ENCODE peak calls at places on chromosomes 13 and 19, in seven cellular contexts. One of them, this sample, is unnamed.

GRCh38 chr13:79196366-79196765 is 209.7 kb downstream of the RBM26 start:
- DNase-seq in cardiac muscle cell: no peak
- DNase-seq in central memory CD4-positive, alpha-beta T cell: no peak
- DNase-seq in iris pigment epithelial cell: no peak
- DNase-seq in T-helper 9 cell: no peak
- DNase-seq in mesendoderm: no peak
- DNase-seq in colonic mucosa: no peak
- DNase-seq in this sample: no peak

GRCh38 chr19:21590868-21591267 is 85.5 kb downstream of the ZNF429 start:
- DNase-seq in T-helper 9 cell: no peak
- DNase-seq in iris pigment epithelial cell: no peak
- DNase-seq in central memory CD4-positive, alpha-beta T cell: no peak
- DNase-seq in colonic mucosa: no peak
- DNase-seq in cardiac muscle cell: peak; percentile 73
- DNase-seq in mesendoderm: no peak
- DNase-seq in this sample: no peak

GRCh38 chr13:59374720-59375119 is 789.0 kb downstream of the DIAPH3 start:
- DNase-seq in central memory CD4-positive, alpha-beta T cell: no peak
- DNase-seq in T-helper 9 cell: no peak
- DNase-seq in iris pigment epithelial cell: no peak
- DNase-seq in colonic mucosa: no peak
- DNase-seq in cardiac muscle cell: peak; percentile 32
- DNase-seq in mesendoderm: peak; percentile 48
- DNase-seq in this sample: no peak

GRCh38 chr13:44770951-44771350 is 194.8 kb upstream of the TSC22D1 start:
- DNase-seq in cardiac muscle cell: no peak
- DNase-seq in iris pigment epithelial cell: no peak
- DNase-seq in mesendoderm: no peak
- DNase-seq in T-helper 9 cell: no peak
- DNase-seq in central memory CD4-positive, alpha-beta T cell: no peak
- DNase-seq in colonic mucosa: no peak
- DNase-seq in this sample: no peak

GRCh38 chr19:35031072-35031881 is 1.0 kb downstream of the SCN1B start:
- DNase-seq in central memory CD4-positive, alpha-beta T cell: no peak
- DNase-seq in cardiac muscle cell: peak; percentile 59
- DNase-seq in T-helper 9 cell: no peak
- DNase-seq in colonic mucosa: no peak
- DNase-seq in iris pigment epithelial cell: peak; percentile 33
- DNase-seq in mesendoderm: peak; percentile 89
- DNase-seq in this sample: no peak

GRCh38 chr19:36605839-36606478 is 846 bp downstream of the ZNF382 start:
- DNase-seq in central memory CD4-positive, alpha-beta T cell: no peak
- DNase-seq in iris pigment epithelial cell: peak; percentile 31
- DNase-seq in mesendoderm: no peak
- DNase-seq in cardiac muscle cell: no peak
- DNase-seq in T-helper 9 cell: no peak
- DNase-seq in colonic mucosa: no peak
- DNase-seq in this sample: no peak

GRCh38 chr19:48113190-48113917 is 2.7 kb upstream of the PLA2G4C start:
- DNase-seq in iris pigment epithelial cell: peak; percentile 28
- DNase-seq in mesendoderm: no peak
- DNase-seq in central memory CD4-positive, alpha-beta T cell: no peak
- DNase-seq in T-helper 9 cell: no peak
- DNase-seq in cardiac muscle cell: no peak
- DNase-seq in colonic mucosa: no peak
- DNase-seq in this sample: no peak

GRCh38 chr13:113374511-113375175 is 10.7 kb upstream of the GRTP1 start:
- DNase-seq in colonic mucosa: no peak
- DNase-seq in cardiac muscle cell: no peak
- DNase-seq in mesendoderm: no peak
- DNase-seq in iris pigment epithelial cell: no peak
- DNase-seq in T-helper 9 cell: no peak
- DNase-seq in central memory CD4-positive, alpha-beta T cell: no peak
- DNase-seq in this sample: no peak

GRCh38 chr13:99361197-99361596 is 54.0 kb upstream of the GPR183 start:
- DNase-seq in mesendoderm: no peak
- DNase-seq in iris pigment epithelial cell: peak; percentile 45
- DNase-seq in central memory CD4-positive, alpha-beta T cell: peak; percentile 67
- DNase-seq in colonic mucosa: no peak
- DNase-seq in cardiac muscle cell: no peak
- DNase-seq in T-helper 9 cell: no peak
- DNase-seq in this sample: no peak

GRCh38 chr13:79987323-79987722 is 353.6 kb downstream of the SPRY2 start:
- DNase-seq in cardiac muscle cell: no peak
- DNase-seq in iris pigment epithelial cell: no peak
- DNase-seq in T-helper 9 cell: no peak
- DNase-seq in mesendoderm: no peak
- DNase-seq in colonic mucosa: no peak
- DNase-seq in central memory CD4-positive, alpha-beta T cell: no peak
- DNase-seq in this sample: no peak

GRCh38 chr19:45087531-45087930 is 5.4 kb upstream of the PPP1R37 start:
- DNase-seq in mesendoderm: no peak
- DNase-seq in cardiac muscle cell: no peak
- DNase-seq in central memory CD4-positive, alpha-beta T cell: peak; percentile 67
- DNase-seq in colonic mucosa: no peak
- DNase-seq in iris pigment epithelial cell: no peak
- DNase-seq in T-helper 9 cell: peak; percentile 58
- DNase-seq in this sample: peak; percentile 91

GRCh38 chr13:29852464-29853054 is 2.1 kb upstream of the UBL3 start:
- DNase-seq in mesendoderm: no peak
- DNase-seq in central memory CD4-positive, alpha-beta T cell: no peak
- DNase-seq in T-helper 9 cell: no peak
- DNase-seq in iris pigment epithelial cell: no peak
- DNase-seq in cardiac muscle cell: no peak
- DNase-seq in colonic mucosa: no peak
- DNase-seq in this sample: no peak

GRCh38 chr13:76667551-76667950 is 218.7 kb downstream of the KCTD12 start:
- DNase-seq in colonic mucosa: peak; percentile 21
- DNase-seq in mesendoderm: peak; percentile 19
- DNase-seq in iris pigment epithelial cell: peak; percentile 83
- DNase-seq in cardiac muscle cell: no peak
- DNase-seq in central memory CD4-positive, alpha-beta T cell: no peak
- DNase-seq in T-helper 9 cell: no peak
- DNase-seq in this sample: no peak

GRCh38 chr19:45876161-45876410 is 9.9 kb downstream of the IRF2BP1 start:
- DNase-seq in iris pigment epithelial cell: no peak
- DNase-seq in mesendoderm: no peak
- DNase-seq in colonic mucosa: no peak
- DNase-seq in T-helper 9 cell: no peak
- DNase-seq in cardiac muscle cell: no peak
- DNase-seq in central memory CD4-positive, alpha-beta T cell: no peak
- DNase-seq in this sample: no peak